ENCODE peak calls at places on chromosomes 2 and 18, in four cellular contexts. One of them, this sample, is unnamed.

GRCh38 chr2:120434487-120434886 is 88.6 kb downstream of the INHBB start:
- DNase-seq in adrenal gland: no peak
- DNase-seq in fibroblast of pulmonary artery: peak; percentile 13
- DNase-seq in stomach: no peak
- DNase-seq in this sample: no peak

GRCh38 chr2:98507940-98508689 is 63.5 kb downstream of the INPP4A start:
- DNase-seq in adrenal gland: peak; percentile 76
- DNase-seq in fibroblast of pulmonary artery: peak; percentile 71
- DNase-seq in stomach: no peak
- DNase-seq in this sample: no peak

GRCh38 chr2:57549642-57550102 is 496.9 kb upstream of the VRK2 start:
- DNase-seq in adrenal gland: no peak
- DNase-seq in fibroblast of pulmonary artery: no peak
- DNase-seq in stomach: no peak
- DNase-seq in this sample: peak; percentile 14

GRCh38 chr18:58645398-58645797 is 16.5 kb upstream of the ALPK2 start:
- DNase-seq in adrenal gland: no peak
- DNase-seq in fibroblast of pulmonary artery: peak; percentile 24
- DNase-seq in stomach: no peak
- DNase-seq in this sample: no peak

GRCh38 chr2:3042601-3043585 is 334.7 kb downstream of the EIPR1 start:
- DNase-seq in adrenal gland: peak; percentile 42
- DNase-seq in fibroblast of pulmonary artery: no peak
- DNase-seq in stomach: no peak
- DNase-seq in this sample: no peak

GRCh38 chr18:51051105-51051712 is 21.2 kb downstream of the SMAD4 start:
- DNase-seq in adrenal gland: no peak
- DNase-seq in fibroblast of pulmonary artery: peak; percentile 72
- DNase-seq in stomach: no peak
- DNase-seq in this sample: peak; percentile 24

GRCh38 chr2:86341470-86341869 is 4.0 kb upstream of the REEP1 start:
- DNase-seq in adrenal gland: no peak
- DNase-seq in fibroblast of pulmonary artery: no peak
- DNase-seq in stomach: no peak
- DNase-seq in this sample: no peak

GRCh38 chr2:186757009-186757408 is 63.1 kb downstream of the FAM171B start:
- DNase-seq in adrenal gland: no peak
- DNase-seq in fibroblast of pulmonary artery: no peak
- DNase-seq in stomach: no peak
- DNase-seq in this sample: peak; percentile 40

GRCh38 chr18:55119434-55119833 is 160.2 kb upstream of the CCDC68 start:
- DNase-seq in adrenal gland: no peak
- DNase-seq in fibroblast of pulmonary artery: no peak
- DNase-seq in stomach: no peak
- DNase-seq in this sample: no peak

GRCh38 chr2:180662555-180662954 is 317.9 kb upstream of the UBE2E3 start:
- DNase-seq in adrenal gland: no peak
- DNase-seq in fibroblast of pulmonary artery: no peak
- DNase-seq in stomach: no peak
- DNase-seq in this sample: no peak

GRCh38 chr2:75640621-75641121 is 5.9 kb upstream of the MRPL19 start:
- DNase-seq in adrenal gland: peak; percentile 88
- DNase-seq in fibroblast of pulmonary artery: peak; percentile 87
- DNase-seq in stomach: peak; percentile 65
- DNase-seq in this sample: peak; percentile 72

GRCh38 chr2:231940795-231941194 is 14.6 kb upstream of the NPPC start:
- DNase-seq in adrenal gland: no peak
- DNase-seq in fibroblast of pulmonary artery: no peak
- DNase-seq in stomach: peak; percentile 22
- DNase-seq in this sample: no peak

GRCh38 chr2:232365621-232366321 is 12.8 kb upstream of the ALPP start:
- DNase-seq in adrenal gland: no peak
- DNase-seq in fibroblast of pulmonary artery: peak; percentile 39
- DNase-seq in stomach: no peak
- DNase-seq in this sample: peak; percentile 73

GRCh38 chr2:9114457-9114856 is 92.2 kb upstream of the ASAP2 start:
- DNase-seq in adrenal gland: no peak
- DNase-seq in fibroblast of pulmonary artery: no peak
- DNase-seq in stomach: no peak
- DNase-seq in this sample: no peak

GRCh38 chr2:238061310-238062202 is 755 bp downstream of the SCLY start:
- DNase-seq in adrenal gland: peak; percentile 65
- DNase-seq in fibroblast of pulmonary artery: peak; percentile 41
- DNase-seq in stomach: no peak
- DNase-seq in this sample: peak; percentile 36

GRCh38 chr18:63410792-63411191 is 11.5 kb downstream of the VPS4B start:
- DNase-seq in adrenal gland: no peak
- DNase-seq in fibroblast of pulmonary artery: peak; percentile 50
- DNase-seq in stomach: no peak
- DNase-seq in this sample: no peak

GRCh38 chr2:136117391-136117841 is 533 bp downstream of the CXCR4 start:
- DNase-seq in adrenal gland: peak; percentile 68
- DNase-seq in fibroblast of pulmonary artery: peak; percentile 33
- DNase-seq in stomach: peak; percentile 48
- DNase-seq in this sample: peak; percentile 32

GRCh38 chr18:79952996-79953559 is 1.6 kb upstream of the SLC66A2 start:
- DNase-seq in adrenal gland: peak; percentile 51
- DNase-seq in fibroblast of pulmonary artery: no peak
- DNase-seq in stomach: peak; percentile 13
- DNase-seq in this sample: no peak

GRCh38 chr2:180991361-180991760 is 11.0 kb downstream of the UBE2E3 start:
- DNase-seq in adrenal gland: no peak
- DNase-seq in fibroblast of pulmonary artery: no peak
- DNase-seq in stomach: no peak
- DNase-seq in this sample: no peak

GRCh38 chr2:19029655-19030054 is 328.8 kb downstream of the OSR1 start:
- DNase-seq in adrenal gland: no peak
- DNase-seq in fibroblast of pulmonary artery: no peak
- DNase-seq in stomach: no peak
- DNase-seq in this sample: no peak

GRCh38 chr18:33152376-33152775 is 288.1 kb downstream of the CCDC178 start:
- DNase-seq in adrenal gland: no peak
- DNase-seq in fibroblast of pulmonary artery: no peak
- DNase-seq in stomach: no peak
- DNase-seq in this sample: no peak

GRCh38 chr2:20563833-20564232 is 87.1 kb downstream of the HS1BP3 start:
- DNase-seq in adrenal gland: no peak
- DNase-seq in fibroblast of pulmonary artery: peak; percentile 38
- DNase-seq in stomach: no peak
- DNase-seq in this sample: no peak

GRCh38 chr2:66433945-66434678 is 813 bp upstream of the MEIS1 start:
- DNase-seq in adrenal gland: peak; percentile 88
- DNase-seq in fibroblast of pulmonary artery: peak; percentile 82
- DNase-seq in stomach: peak; percentile 69
- DNase-seq in this sample: peak; percentile 66

GRCh38 chr2:25854613-25855012 is 23.7 kb downstream of the ASXL2 start:
- DNase-seq in adrenal gland: no peak
- DNase-seq in fibroblast of pulmonary artery: no peak
- DNase-seq in stomach: no peak
- DNase-seq in this sample: no peak

GRCh38 chr2:42754021-42754775 is 9.7 kb downstream of the OXER1 start:
- DNase-seq in adrenal gland: peak; percentile 72
- DNase-seq in fibroblast of pulmonary artery: no peak
- DNase-seq in stomach: no peak
- DNase-seq in this sample: no peak

GRCh38 chr2:112645396-112646101 is at the start of gene SLC20A1:
- DNase-seq in adrenal gland: peak; percentile 97
- DNase-seq in fibroblast of pulmonary artery: peak; percentile 94
- DNase-seq in stomach: peak; percentile 97
- DNase-seq in this sample: peak; percentile 99

GRCh38 chr2:218863021-218863520 is 3.5 kb downstream of the WNT6 start:
- DNase-seq in adrenal gland: no peak
- DNase-seq in fibroblast of pulmonary artery: no peak
- DNase-seq in stomach: no peak
- DNase-seq in this sample: no peak

GRCh38 chr18:43662657-43663056 is 385.4 kb upstream of the SYT4 start:
- DNase-seq in adrenal gland: no peak
- DNase-seq in fibroblast of pulmonary artery: peak; percentile 79
- DNase-seq in stomach: no peak
- DNase-seq in this sample: peak; percentile 6

GRCh38 chr2:88729061-88729745 is 37.7 kb downstream of the RPIA start:
- DNase-seq in adrenal gland: no peak
- DNase-seq in fibroblast of pulmonary artery: no peak
- DNase-seq in stomach: no peak
- DNase-seq in this sample: no peak

GRCh38 chr18:63997606-63998005 is 27.7 kb downstream of the SERPINB8 start:
- DNase-seq in adrenal gland: no peak
- DNase-seq in fibroblast of pulmonary artery: no peak
- DNase-seq in stomach: no peak
- DNase-seq in this sample: no peak

GRCh38 chr2:101249826-101250225 is 2.9 kb upstream of the CNOT11 start:
- DNase-seq in adrenal gland: no peak
- DNase-seq in fibroblast of pulmonary artery: no peak
- DNase-seq in stomach: no peak
- DNase-seq in this sample: no peak

GRCh38 chr2:101253013-101253712 is 477 bp downstream of the CNOT11 start:
- DNase-seq in adrenal gland: peak; percentile 81
- DNase-seq in fibroblast of pulmonary artery: peak; percentile 56
- DNase-seq in stomach: peak; percentile 78
- DNase-seq in this sample: peak; percentile 60

GRCh38 chr2:101253713-101254085 is 1.0 kb downstream of the CNOT11 start:
- DNase-seq in adrenal gland: no peak
- DNase-seq in fibroblast of pulmonary artery: no peak
- DNase-seq in stomach: no peak
- DNase-seq in this sample: no peak

GRCh38 chr2:101252408-101253012 is at the start of gene CNOT11:
- DNase-seq in adrenal gland: peak; percentile 99
- DNase-seq in fibroblast of pulmonary artery: peak; percentile 99
- DNase-seq in stomach: peak; percentile 100
- DNase-seq in this sample: peak; percentile 98

DNA sequence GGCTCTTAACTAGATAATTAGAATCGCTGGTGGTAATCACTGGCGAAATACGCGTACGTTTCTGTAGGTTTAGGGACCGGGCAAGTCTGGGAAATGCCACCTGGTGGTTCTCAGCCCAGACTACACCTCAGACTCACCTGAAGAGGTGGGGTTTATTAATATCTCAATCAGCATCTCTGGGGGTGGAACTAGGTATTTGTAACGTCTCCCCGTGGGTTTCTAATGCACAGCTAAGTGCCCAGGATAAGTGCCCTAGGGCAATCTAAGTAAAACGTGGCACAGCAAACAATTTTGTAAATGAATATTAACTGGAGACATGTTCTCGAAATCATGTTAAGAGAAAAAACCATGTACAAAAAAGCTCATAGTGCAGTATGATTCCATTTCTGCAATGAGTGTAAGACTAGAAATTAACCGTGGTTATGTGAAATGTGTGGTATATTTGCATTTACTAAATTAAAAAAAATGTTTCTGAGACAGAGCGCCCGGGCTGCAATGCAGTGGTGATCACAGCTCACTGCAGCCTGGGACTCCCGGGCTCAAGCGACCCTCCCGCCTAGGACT is 760 bp upstream of the CNOT11 start:
- DNase-seq in adrenal gland: no peak
- DNase-seq in fibroblast of pulmonary artery: no peak
- DNase-seq in stomach: peak; percentile 69
- DNase-seq in this sample: peak; percentile 67
- TF ChIP-seq CTCF in adrenal gland: peak; percentile 13
- TF ChIP-seq CTCF in fibroblast of pulmonary artery: no peak
- TF ChIP-seq CTCF in stomach: peak; percentile 61
- TF ChIP-seq CTCF in this sample: peak; percentile 47

DNA sequence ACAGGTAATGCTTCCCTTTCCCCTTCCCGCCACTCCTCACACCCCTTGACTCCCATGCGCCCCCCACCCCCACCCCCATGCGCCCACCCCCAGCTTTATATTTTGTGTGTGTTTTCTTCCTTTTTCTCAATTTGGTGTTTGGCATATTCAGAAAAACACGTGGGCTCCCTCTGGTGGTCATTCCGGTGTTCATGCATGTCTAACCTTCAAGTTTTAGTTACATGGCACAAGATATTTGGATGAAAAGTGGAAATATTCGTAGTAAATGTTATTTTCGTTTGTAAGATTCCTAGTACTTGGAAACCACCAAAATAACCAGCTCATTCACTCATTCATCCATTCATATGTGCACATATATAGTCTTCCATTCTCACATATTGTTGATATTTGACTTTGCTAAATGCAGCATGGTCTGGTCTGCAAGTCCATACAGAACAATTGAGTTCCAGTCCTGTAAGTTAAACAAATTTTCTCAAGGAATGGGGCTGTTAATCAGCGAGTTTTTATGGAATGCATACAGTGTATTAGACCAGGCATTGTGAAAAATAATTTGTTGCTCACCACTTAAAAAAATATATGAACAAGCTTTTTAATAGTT is 143.6 kb upstream of the MAP3K20 start:
- DNase-seq in adrenal gland: peak; percentile 90
- DNase-seq in fibroblast of pulmonary artery: peak; percentile 88
- DNase-seq in stomach: peak; percentile 66
- DNase-seq in this sample: peak; percentile 68
- TF ChIP-seq CTCF in adrenal gland: peak; percentile 74
- TF ChIP-seq CTCF in fibroblast of pulmonary artery: peak; percentile 74
- TF ChIP-seq CTCF in stomach: peak; percentile 56
- TF ChIP-seq CTCF in this sample: peak; percentile 69

GRCh38 chr2:185219981-185220380 is 518.6 kb upstream of the FSIP2 start:
- DNase-seq in adrenal gland: no peak
- DNase-seq in fibroblast of pulmonary artery: peak; percentile 1
- DNase-seq in stomach: no peak
- DNase-seq in this sample: no peak

GRCh38 chr2:185227391-185227790 is 511.2 kb upstream of the FSIP2 start:
- DNase-seq in adrenal gland: no peak
- DNase-seq in fibroblast of pulmonary artery: no peak
- DNase-seq in stomach: no peak
- DNase-seq in this sample: no peak

DNA sequence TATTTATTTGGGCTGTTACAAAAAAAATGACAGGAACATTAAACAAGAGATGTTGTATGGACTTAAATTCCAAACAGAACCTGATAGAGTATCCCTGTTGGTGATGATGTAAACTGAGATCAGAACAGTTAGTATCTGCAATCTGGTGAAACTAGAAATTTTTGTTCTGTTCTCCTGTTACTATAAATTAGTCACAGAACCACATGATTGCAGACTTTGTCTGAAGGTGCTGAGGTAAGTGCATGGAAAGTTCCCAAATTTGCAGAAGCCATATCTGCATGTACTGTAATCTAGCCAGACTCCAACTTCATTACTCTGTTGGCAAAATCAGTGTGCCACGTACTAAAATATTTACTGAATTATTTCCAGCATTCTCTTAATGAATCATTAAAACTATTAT is 516.3 kb upstream of the FSIP2 start:
- DNase-seq in adrenal gland: no peak
- DNase-seq in fibroblast of pulmonary artery: no peak
- DNase-seq in stomach: no peak
- DNase-seq in this sample: no peak
- TF ChIP-seq CTCF in adrenal gland: no peak
- TF ChIP-seq CTCF in fibroblast of pulmonary artery: no peak
- TF ChIP-seq CTCF in stomach: no peak
- TF ChIP-seq CTCF in this sample: no peak

DNA sequence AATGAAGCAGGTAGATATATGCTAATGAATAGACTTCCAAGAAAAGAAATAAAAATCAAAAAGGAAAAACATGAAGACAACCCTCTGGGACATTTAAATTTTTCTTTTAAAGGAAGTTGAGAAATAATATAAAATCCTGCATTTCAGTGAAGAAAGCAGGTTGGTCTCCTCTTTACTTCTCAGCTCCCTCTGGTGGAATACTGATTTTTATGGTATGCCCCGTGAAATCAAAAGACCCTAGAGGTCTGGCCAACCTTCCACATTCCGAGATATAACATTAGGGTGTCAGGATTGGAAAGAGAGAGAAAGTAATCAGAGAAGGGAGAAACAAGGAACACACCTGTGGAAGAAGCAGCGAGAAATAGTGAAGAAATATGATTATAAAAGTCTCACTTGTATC is 72.7 kb downstream of the DNER start:
- DNase-seq in adrenal gland: no peak
- DNase-seq in fibroblast of pulmonary artery: no peak
- DNase-seq in stomach: no peak
- DNase-seq in this sample: no peak
- TF ChIP-seq CTCF in adrenal gland: no peak
- TF ChIP-seq CTCF in fibroblast of pulmonary artery: peak; percentile 18
- TF ChIP-seq CTCF in stomach: no peak
- TF ChIP-seq CTCF in this sample: no peak